ENCODE peak calls at places on chromosomes 16 and 17, in five cellular contexts. One of them, this sample, is unnamed.

GRCh38 chr17:4672726-4673125 is 31.2 kb downstream of the PELP1 start:
- DNase-seq in activated T-helper 1 cell treated with anti-CD3 and anti-CD28 coated beads, Interleukin-12 subunit alpha, Interleukin-12 subunit beta, Interleukin-2, Interleukin-4 antibody, amounts not matched to agents 30 ng/mL and 10 ng/mL and 1 ng/mL, durations not matched to agents 14 hours and 24 hours and 36 hours: no peak
- DNase-seq in stimulated activated naive CD8-positive, alpha-beta T cell treated with anti-CD3 and anti-CD28 coated beads, Interleukin-15, Interleukin-2, amounts not matched to agents 100 U/mL and 50 U/mL, for 24 hours: no peak
- DNase-seq in endothelial cell of umbilical vein: no peak
- DNase-seq in RPMI7951: no peak
- DNase-seq in this sample: no peak

GRCh38 chr17:32673964-32674363 is 187.2 kb downstream of the CDK5R1 start:
- DNase-seq in stimulated activated naive CD8-positive, alpha-beta T cell treated with anti-CD3 and anti-CD28 coated beads, Interleukin-15, Interleukin-2, amounts not matched to agents 100 U/mL and 50 U/mL, for 24 hours: no peak
- DNase-seq in activated T-helper 1 cell treated with anti-CD3 and anti-CD28 coated beads, Interleukin-12 subunit alpha, Interleukin-12 subunit beta, Interleukin-2, Interleukin-4 antibody, amounts not matched to agents 30 ng/mL and 10 ng/mL and 1 ng/mL, durations not matched to agents 14 hours and 24 hours and 36 hours: no peak
- DNase-seq in RPMI7951: no peak
- DNase-seq in endothelial cell of umbilical vein: no peak
- DNase-seq in this sample: peak; percentile 39

GRCh38 chr17:37493249-37494027 is 3.7 kb downstream of the DUSP14 start:
- DNase-seq in activated T-helper 1 cell treated with anti-CD3 and anti-CD28 coated beads, Interleukin-12 subunit alpha, Interleukin-12 subunit beta, Interleukin-2, Interleukin-4 antibody, amounts not matched to agents 30 ng/mL and 10 ng/mL and 1 ng/mL, durations not matched to agents 14 hours and 24 hours and 36 hours: no peak
- DNase-seq in endothelial cell of umbilical vein: no peak
- DNase-seq in RPMI7951: peak; percentile 65
- DNase-seq in stimulated activated naive CD8-positive, alpha-beta T cell treated with anti-CD3 and anti-CD28 coated beads, Interleukin-15, Interleukin-2, amounts not matched to agents 100 U/mL and 50 U/mL, for 24 hours: no peak
- DNase-seq in this sample: no peak

GRCh38 chr17:46979023-46979870 is at the start of gene RPRML:
- DNase-seq in RPMI7951: peak; percentile 9
- DNase-seq in activated T-helper 1 cell treated with anti-CD3 and anti-CD28 coated beads, Interleukin-12 subunit alpha, Interleukin-12 subunit beta, Interleukin-2, Interleukin-4 antibody, amounts not matched to agents 30 ng/mL and 10 ng/mL and 1 ng/mL, durations not matched to agents 14 hours and 24 hours and 36 hours: peak; percentile 5
- DNase-seq in stimulated activated naive CD8-positive, alpha-beta T cell treated with anti-CD3 and anti-CD28 coated beads, Interleukin-15, Interleukin-2, amounts not matched to agents 100 U/mL and 50 U/mL, for 24 hours: peak; percentile 55
- DNase-seq in endothelial cell of umbilical vein: peak; percentile 44
- DNase-seq in this sample: peak; percentile 43

GRCh38 chr17:29771561-29771960 is 148.8 kb upstream of the CORO6 start:
- DNase-seq in activated T-helper 1 cell treated with anti-CD3 and anti-CD28 coated beads, Interleukin-12 subunit alpha, Interleukin-12 subunit beta, Interleukin-2, Interleukin-4 antibody, amounts not matched to agents 30 ng/mL and 10 ng/mL and 1 ng/mL, durations not matched to agents 14 hours and 24 hours and 36 hours: no peak
- DNase-seq in stimulated activated naive CD8-positive, alpha-beta T cell treated with anti-CD3 and anti-CD28 coated beads, Interleukin-15, Interleukin-2, amounts not matched to agents 100 U/mL and 50 U/mL, for 24 hours: no peak
- DNase-seq in RPMI7951: no peak
- DNase-seq in endothelial cell of umbilical vein: no peak
- DNase-seq in this sample: no peak

GRCh38 chr17:77352441-77352840 is 211.7 kb downstream of the SEC14L1 start:
- DNase-seq in RPMI7951: no peak
- DNase-seq in activated T-helper 1 cell treated with anti-CD3 and anti-CD28 coated beads, Interleukin-12 subunit alpha, Interleukin-12 subunit beta, Interleukin-2, Interleukin-4 antibody, amounts not matched to agents 30 ng/mL and 10 ng/mL and 1 ng/mL, durations not matched to agents 14 hours and 24 hours and 36 hours: no peak
- DNase-seq in endothelial cell of umbilical vein: no peak
- DNase-seq in stimulated activated naive CD8-positive, alpha-beta T cell treated with anti-CD3 and anti-CD28 coated beads, Interleukin-15, Interleukin-2, amounts not matched to agents 100 U/mL and 50 U/mL, for 24 hours: peak; percentile 1
- DNase-seq in this sample: no peak

GRCh38 chr17:79808763-79809529 is 12.1 kb upstream of the CBX8 start:
- DNase-seq in stimulated activated naive CD8-positive, alpha-beta T cell treated with anti-CD3 and anti-CD28 coated beads, Interleukin-15, Interleukin-2, amounts not matched to agents 100 U/mL and 50 U/mL, for 24 hours: no peak
- DNase-seq in activated T-helper 1 cell treated with anti-CD3 and anti-CD28 coated beads, Interleukin-12 subunit alpha, Interleukin-12 subunit beta, Interleukin-2, Interleukin-4 antibody, amounts not matched to agents 30 ng/mL and 10 ng/mL and 1 ng/mL, durations not matched to agents 14 hours and 24 hours and 36 hours: no peak
- DNase-seq in RPMI7951: no peak
- DNase-seq in endothelial cell of umbilical vein: no peak
- DNase-seq in this sample: peak; percentile 58

GRCh38 chr17:10022416-10022815 is 117.3 kb upstream of the RCVRN start:
- DNase-seq in activated T-helper 1 cell treated with anti-CD3 and anti-CD28 coated beads, Interleukin-12 subunit alpha, Interleukin-12 subunit beta, Interleukin-2, Interleukin-4 antibody, amounts not matched to agents 30 ng/mL and 10 ng/mL and 1 ng/mL, durations not matched to agents 14 hours and 24 hours and 36 hours: no peak
- DNase-seq in endothelial cell of umbilical vein: no peak
- DNase-seq in stimulated activated naive CD8-positive, alpha-beta T cell treated with anti-CD3 and anti-CD28 coated beads, Interleukin-15, Interleukin-2, amounts not matched to agents 100 U/mL and 50 U/mL, for 24 hours: no peak
- DNase-seq in RPMI7951: peak; percentile 87
- DNase-seq in this sample: no peak

GRCh38 chr17:12627177-12627629 is 38.5 kb upstream of the MYOCD start:
- DNase-seq in stimulated activated naive CD8-positive, alpha-beta T cell treated with anti-CD3 and anti-CD28 coated beads, Interleukin-15, Interleukin-2, amounts not matched to agents 100 U/mL and 50 U/mL, for 24 hours: no peak
- DNase-seq in RPMI7951: peak; percentile 78
- DNase-seq in endothelial cell of umbilical vein: no peak
- DNase-seq in activated T-helper 1 cell treated with anti-CD3 and anti-CD28 coated beads, Interleukin-12 subunit alpha, Interleukin-12 subunit beta, Interleukin-2, Interleukin-4 antibody, amounts not matched to agents 30 ng/mL and 10 ng/mL and 1 ng/mL, durations not matched to agents 14 hours and 24 hours and 36 hours: no peak
- DNase-seq in this sample: no peak

GRCh38 chr16:89723279-89724250 is 2.2 kb downstream of the ZNF276 start:
- DNase-seq in endothelial cell of umbilical vein: peak; percentile 23
- DNase-seq in RPMI7951: peak; percentile 37
- DNase-seq in stimulated activated naive CD8-positive, alpha-beta T cell treated with anti-CD3 and anti-CD28 coated beads, Interleukin-15, Interleukin-2, amounts not matched to agents 100 U/mL and 50 U/mL, for 24 hours: peak; percentile 74
- DNase-seq in activated T-helper 1 cell treated with anti-CD3 and anti-CD28 coated beads, Interleukin-12 subunit alpha, Interleukin-12 subunit beta, Interleukin-2, Interleukin-4 antibody, amounts not matched to agents 30 ng/mL and 10 ng/mL and 1 ng/mL, durations not matched to agents 14 hours and 24 hours and 36 hours: peak; percentile 81
- DNase-seq in this sample: peak; percentile 43

GRCh38 chr16:19822534-19822933 is 62.1 kb downstream of the GPRC5B start:
- DNase-seq in RPMI7951: no peak
- DNase-seq in endothelial cell of umbilical vein: no peak
- DNase-seq in stimulated activated naive CD8-positive, alpha-beta T cell treated with anti-CD3 and anti-CD28 coated beads, Interleukin-15, Interleukin-2, amounts not matched to agents 100 U/mL and 50 U/mL, for 24 hours: no peak
- DNase-seq in activated T-helper 1 cell treated with anti-CD3 and anti-CD28 coated beads, Interleukin-12 subunit alpha, Interleukin-12 subunit beta, Interleukin-2, Interleukin-4 antibody, amounts not matched to agents 30 ng/mL and 10 ng/mL and 1 ng/mL, durations not matched to agents 14 hours and 24 hours and 36 hours: no peak
- DNase-seq in this sample: no peak

GRCh38 chr17:81371910-81372760 is 23.1 kb upstream of the BAHCC1 start:
- DNase-seq in RPMI7951: no peak
- DNase-seq in stimulated activated naive CD8-positive, alpha-beta T cell treated with anti-CD3 and anti-CD28 coated beads, Interleukin-15, Interleukin-2, amounts not matched to agents 100 U/mL and 50 U/mL, for 24 hours: no peak
- DNase-seq in endothelial cell of umbilical vein: peak; percentile 31
- DNase-seq in activated T-helper 1 cell treated with anti-CD3 and anti-CD28 coated beads, Interleukin-12 subunit alpha, Interleukin-12 subunit beta, Interleukin-2, Interleukin-4 antibody, amounts not matched to agents 30 ng/mL and 10 ng/mL and 1 ng/mL, durations not matched to agents 14 hours and 24 hours and 36 hours: no peak
- DNase-seq in this sample: peak; percentile 74

GRCh38 chr17:27157297-27157696 is 136.6 kb upstream of the WSB1 start:
- DNase-seq in stimulated activated naive CD8-positive, alpha-beta T cell treated with anti-CD3 and anti-CD28 coated beads, Interleukin-15, Interleukin-2, amounts not matched to agents 100 U/mL and 50 U/mL, for 24 hours: no peak
- DNase-seq in activated T-helper 1 cell treated with anti-CD3 and anti-CD28 coated beads, Interleukin-12 subunit alpha, Interleukin-12 subunit beta, Interleukin-2, Interleukin-4 antibody, amounts not matched to agents 30 ng/mL and 10 ng/mL and 1 ng/mL, durations not matched to agents 14 hours and 24 hours and 36 hours: no peak
- DNase-seq in RPMI7951: no peak
- DNase-seq in endothelial cell of umbilical vein: no peak
- DNase-seq in this sample: no peak

GRCh38 chr17:33126086-33126485 is 134.4 kb downstream of the SPACA3 start:
- DNase-seq in activated T-helper 1 cell treated with anti-CD3 and anti-CD28 coated beads, Interleukin-12 subunit alpha, Interleukin-12 subunit beta, Interleukin-2, Interleukin-4 antibody, amounts not matched to agents 30 ng/mL and 10 ng/mL and 1 ng/mL, durations not matched to agents 14 hours and 24 hours and 36 hours: no peak
- DNase-seq in endothelial cell of umbilical vein: no peak
- DNase-seq in stimulated activated naive CD8-positive, alpha-beta T cell treated with anti-CD3 and anti-CD28 coated beads, Interleukin-15, Interleukin-2, amounts not matched to agents 100 U/mL and 50 U/mL, for 24 hours: no peak
- DNase-seq in RPMI7951: no peak
- DNase-seq in this sample: no peak

GRCh38 chr17:69447726-69448125 is 33.2 kb downstream of the MAP2K6 start:
- DNase-seq in activated T-helper 1 cell treated with anti-CD3 and anti-CD28 coated beads, Interleukin-12 subunit alpha, Interleukin-12 subunit beta, Interleukin-2, Interleukin-4 antibody, amounts not matched to agents 30 ng/mL and 10 ng/mL and 1 ng/mL, durations not matched to agents 14 hours and 24 hours and 36 hours: no peak
- DNase-seq in RPMI7951: no peak
- DNase-seq in endothelial cell of umbilical vein: no peak
- DNase-seq in stimulated activated naive CD8-positive, alpha-beta T cell treated with anti-CD3 and anti-CD28 coated beads, Interleukin-15, Interleukin-2, amounts not matched to agents 100 U/mL and 50 U/mL, for 24 hours: no peak
- DNase-seq in this sample: no peak

GRCh38 chr17:27353469-27354050 is 59.6 kb downstream of the WSB1 start:
- DNase-seq in stimulated activated naive CD8-positive, alpha-beta T cell treated with anti-CD3 and anti-CD28 coated beads, Interleukin-15, Interleukin-2, amounts not matched to agents 100 U/mL and 50 U/mL, for 24 hours: peak; percentile 92
- DNase-seq in endothelial cell of umbilical vein: peak; percentile 97
- DNase-seq in activated T-helper 1 cell treated with anti-CD3 and anti-CD28 coated beads, Interleukin-12 subunit alpha, Interleukin-12 subunit beta, Interleukin-2, Interleukin-4 antibody, amounts not matched to agents 30 ng/mL and 10 ng/mL and 1 ng/mL, durations not matched to agents 14 hours and 24 hours and 36 hours: peak; percentile 86
- DNase-seq in RPMI7951: peak; percentile 92
- DNase-seq in this sample: peak; percentile 99

GRCh38 chr16:28317040-28317880 is 24.9 kb downstream of the SBK1 start:
- DNase-seq in endothelial cell of umbilical vein: peak; percentile 44
- DNase-seq in stimulated activated naive CD8-positive, alpha-beta T cell treated with anti-CD3 and anti-CD28 coated beads, Interleukin-15, Interleukin-2, amounts not matched to agents 100 U/mL and 50 U/mL, for 24 hours: peak; percentile 85
- DNase-seq in RPMI7951: peak; percentile 41
- DNase-seq in activated T-helper 1 cell treated with anti-CD3 and anti-CD28 coated beads, Interleukin-12 subunit alpha, Interleukin-12 subunit beta, Interleukin-2, Interleukin-4 antibody, amounts not matched to agents 30 ng/mL and 10 ng/mL and 1 ng/mL, durations not matched to agents 14 hours and 24 hours and 36 hours: peak; percentile 50
- DNase-seq in this sample: peak; percentile 68

GRCh38 chr17:61583242-61583641 is 7.8 kb downstream of the NACA2 start:
- DNase-seq in activated T-helper 1 cell treated with anti-CD3 and anti-CD28 coated beads, Interleukin-12 subunit alpha, Interleukin-12 subunit beta, Interleukin-2, Interleukin-4 antibody, amounts not matched to agents 30 ng/mL and 10 ng/mL and 1 ng/mL, durations not matched to agents 14 hours and 24 hours and 36 hours: no peak
- DNase-seq in RPMI7951: peak; percentile 67
- DNase-seq in stimulated activated naive CD8-positive, alpha-beta T cell treated with anti-CD3 and anti-CD28 coated beads, Interleukin-15, Interleukin-2, amounts not matched to agents 100 U/mL and 50 U/mL, for 24 hours: no peak
- DNase-seq in endothelial cell of umbilical vein: peak; percentile 36
- DNase-seq in this sample: peak; percentile 62

GRCh38 chr16:52466998-52467397 is 79.9 kb downstream of the TOX3 start:
- DNase-seq in activated T-helper 1 cell treated with anti-CD3 and anti-CD28 coated beads, Interleukin-12 subunit alpha, Interleukin-12 subunit beta, Interleukin-2, Interleukin-4 antibody, amounts not matched to agents 30 ng/mL and 10 ng/mL and 1 ng/mL, durations not matched to agents 14 hours and 24 hours and 36 hours: no peak
- DNase-seq in stimulated activated naive CD8-positive, alpha-beta T cell treated with anti-CD3 and anti-CD28 coated beads, Interleukin-15, Interleukin-2, amounts not matched to agents 100 U/mL and 50 U/mL, for 24 hours: no peak
- DNase-seq in endothelial cell of umbilical vein: no peak
- DNase-seq in RPMI7951: no peak
- DNase-seq in this sample: no peak

GRCh38 chr17:2852211-2852610 is 56.0 kb downstream of the RAP1GAP2 start:
- DNase-seq in endothelial cell of umbilical vein: no peak
- DNase-seq in RPMI7951: no peak
- DNase-seq in activated T-helper 1 cell treated with anti-CD3 and anti-CD28 coated beads, Interleukin-12 subunit alpha, Interleukin-12 subunit beta, Interleukin-2, Interleukin-4 antibody, amounts not matched to agents 30 ng/mL and 10 ng/mL and 1 ng/mL, durations not matched to agents 14 hours and 24 hours and 36 hours: no peak
- DNase-seq in stimulated activated naive CD8-positive, alpha-beta T cell treated with anti-CD3 and anti-CD28 coated beads, Interleukin-15, Interleukin-2, amounts not matched to agents 100 U/mL and 50 U/mL, for 24 hours: no peak
- DNase-seq in this sample: no peak

GRCh38 chr17:1159781-1160180 is 20.0 kb downstream of the ABR start:
- DNase-seq in stimulated activated naive CD8-positive, alpha-beta T cell treated with anti-CD3 and anti-CD28 coated beads, Interleukin-15, Interleukin-2, amounts not matched to agents 100 U/mL and 50 U/mL, for 24 hours: no peak
- DNase-seq in activated T-helper 1 cell treated with anti-CD3 and anti-CD28 coated beads, Interleukin-12 subunit alpha, Interleukin-12 subunit beta, Interleukin-2, Interleukin-4 antibody, amounts not matched to agents 30 ng/mL and 10 ng/mL and 1 ng/mL, durations not matched to agents 14 hours and 24 hours and 36 hours: no peak
- DNase-seq in RPMI7951: no peak
- DNase-seq in endothelial cell of umbilical vein: no peak
- DNase-seq in this sample: no peak

GRCh38 chr16:85465328-85466307 is 147.5 kb upstream of the GSE1 start:
- DNase-seq in stimulated activated naive CD8-positive, alpha-beta T cell treated with anti-CD3 and anti-CD28 coated beads, Interleukin-15, Interleukin-2, amounts not matched to agents 100 U/mL and 50 U/mL, for 24 hours: no peak
- DNase-seq in endothelial cell of umbilical vein: no peak
- DNase-seq in RPMI7951: peak; percentile 19
- DNase-seq in activated T-helper 1 cell treated with anti-CD3 and anti-CD28 coated beads, Interleukin-12 subunit alpha, Interleukin-12 subunit beta, Interleukin-2, Interleukin-4 antibody, amounts not matched to agents 30 ng/mL and 10 ng/mL and 1 ng/mL, durations not matched to agents 14 hours and 24 hours and 36 hours: no peak
- DNase-seq in this sample: no peak

GRCh38 chr17:2697611-2698162 is 13.9 kb downstream of the CLUH start:
- DNase-seq in endothelial cell of umbilical vein: no peak
- DNase-seq in activated T-helper 1 cell treated with anti-CD3 and anti-CD28 coated beads, Interleukin-12 subunit alpha, Interleukin-12 subunit beta, Interleukin-2, Interleukin-4 antibody, amounts not matched to agents 30 ng/mL and 10 ng/mL and 1 ng/mL, durations not matched to agents 14 hours and 24 hours and 36 hours: no peak
- DNase-seq in stimulated activated naive CD8-positive, alpha-beta T cell treated with anti-CD3 and anti-CD28 coated beads, Interleukin-15, Interleukin-2, amounts not matched to agents 100 U/mL and 50 U/mL, for 24 hours: peak; percentile 1
- DNase-seq in RPMI7951: no peak
- DNase-seq in this sample: no peak

GRCh38 chr17:17514993-17515920 is 19.1 kb upstream of the RASD1 start:
- DNase-seq in activated T-helper 1 cell treated with anti-CD3 and anti-CD28 coated beads, Interleukin-12 subunit alpha, Interleukin-12 subunit beta, Interleukin-2, Interleukin-4 antibody, amounts not matched to agents 30 ng/mL and 10 ng/mL and 1 ng/mL, durations not matched to agents 14 hours and 24 hours and 36 hours: no peak
- DNase-seq in stimulated activated naive CD8-positive, alpha-beta T cell treated with anti-CD3 and anti-CD28 coated beads, Interleukin-15, Interleukin-2, amounts not matched to agents 100 U/mL and 50 U/mL, for 24 hours: no peak
- DNase-seq in RPMI7951: peak; percentile 79
- DNase-seq in endothelial cell of umbilical vein: no peak
- DNase-seq in this sample: no peak

GRCh38 chr17:40415390-40415789 is 2.3 kb downstream of the TOP2A start:
- DNase-seq in stimulated activated naive CD8-positive, alpha-beta T cell treated with anti-CD3 and anti-CD28 coated beads, Interleukin-15, Interleukin-2, amounts not matched to agents 100 U/mL and 50 U/mL, for 24 hours: no peak
- DNase-seq in activated T-helper 1 cell treated with anti-CD3 and anti-CD28 coated beads, Interleukin-12 subunit alpha, Interleukin-12 subunit beta, Interleukin-2, Interleukin-4 antibody, amounts not matched to agents 30 ng/mL and 10 ng/mL and 1 ng/mL, durations not matched to agents 14 hours and 24 hours and 36 hours: no peak
- DNase-seq in RPMI7951: peak; percentile 45
- DNase-seq in endothelial cell of umbilical vein: peak; percentile 47
- DNase-seq in this sample: peak; percentile 69

GRCh38 chr17:41781404-41782110 is 5.0 kb downstream of the JUP start:
- DNase-seq in stimulated activated naive CD8-positive, alpha-beta T cell treated with anti-CD3 and anti-CD28 coated beads, Interleukin-15, Interleukin-2, amounts not matched to agents 100 U/mL and 50 U/mL, for 24 hours: no peak
- DNase-seq in RPMI7951: no peak
- DNase-seq in activated T-helper 1 cell treated with anti-CD3 and anti-CD28 coated beads, Interleukin-12 subunit alpha, Interleukin-12 subunit beta, Interleukin-2, Interleukin-4 antibody, amounts not matched to agents 30 ng/mL and 10 ng/mL and 1 ng/mL, durations not matched to agents 14 hours and 24 hours and 36 hours: no peak
- DNase-seq in endothelial cell of umbilical vein: no peak
- DNase-seq in this sample: no peak

GRCh38 chr17:8835106-8835505 is 32.4 kb downstream of the PIK3R6 start:
- DNase-seq in stimulated activated naive CD8-positive, alpha-beta T cell treated with anti-CD3 and anti-CD28 coated beads, Interleukin-15, Interleukin-2, amounts not matched to agents 100 U/mL and 50 U/mL, for 24 hours: no peak
- DNase-seq in activated T-helper 1 cell treated with anti-CD3 and anti-CD28 coated beads, Interleukin-12 subunit alpha, Interleukin-12 subunit beta, Interleukin-2, Interleukin-4 antibody, amounts not matched to agents 30 ng/mL and 10 ng/mL and 1 ng/mL, durations not matched to agents 14 hours and 24 hours and 36 hours: no peak
- DNase-seq in RPMI7951: no peak
- DNase-seq in endothelial cell of umbilical vein: no peak
- DNase-seq in this sample: no peak

GRCh38 chr16:66603537-66604375 is 748 bp upstream of the CMTM3 start:
- DNase-seq in endothelial cell of umbilical vein: peak; percentile 61
- DNase-seq in RPMI7951: peak; percentile 81
- DNase-seq in activated T-helper 1 cell treated with anti-CD3 and anti-CD28 coated beads, Interleukin-12 subunit alpha, Interleukin-12 subunit beta, Interleukin-2, Interleukin-4 antibody, amounts not matched to agents 30 ng/mL and 10 ng/mL and 1 ng/mL, durations not matched to agents 14 hours and 24 hours and 36 hours: peak; percentile 72
- DNase-seq in stimulated activated naive CD8-positive, alpha-beta T cell treated with anti-CD3 and anti-CD28 coated beads, Interleukin-15, Interleukin-2, amounts not matched to agents 100 U/mL and 50 U/mL, for 24 hours: peak; percentile 65
- DNase-seq in this sample: peak; percentile 63

GRCh38 chr16:85413713-85414663 is 199.1 kb upstream of the GSE1 start:
- DNase-seq in RPMI7951: no peak
- DNase-seq in stimulated activated naive CD8-positive, alpha-beta T cell treated with anti-CD3 and anti-CD28 coated beads, Interleukin-15, Interleukin-2, amounts not matched to agents 100 U/mL and 50 U/mL, for 24 hours: no peak
- DNase-seq in activated T-helper 1 cell treated with anti-CD3 and anti-CD28 coated beads, Interleukin-12 subunit alpha, Interleukin-12 subunit beta, Interleukin-2, Interleukin-4 antibody, amounts not matched to agents 30 ng/mL and 10 ng/mL and 1 ng/mL, durations not matched to agents 14 hours and 24 hours and 36 hours: no peak
- DNase-seq in endothelial cell of umbilical vein: no peak
- DNase-seq in this sample: no peak

GRCh38 chr16:46688101-46688656 is 799 bp downstream of the VPS35 start:
- DNase-seq in endothelial cell of umbilical vein: peak; percentile 48
- DNase-seq in activated T-helper 1 cell treated with anti-CD3 and anti-CD28 coated beads, Interleukin-12 subunit alpha, Interleukin-12 subunit beta, Interleukin-2, Interleukin-4 antibody, amounts not matched to agents 30 ng/mL and 10 ng/mL and 1 ng/mL, durations not matched to agents 14 hours and 24 hours and 36 hours: no peak
- DNase-seq in RPMI7951: no peak
- DNase-seq in stimulated activated naive CD8-positive, alpha-beta T cell treated with anti-CD3 and anti-CD28 coated beads, Interleukin-15, Interleukin-2, amounts not matched to agents 100 U/mL and 50 U/mL, for 24 hours: no peak
- DNase-seq in this sample: no peak

GRCh38 chr16:34050787-34051320 is 591.4 kb downstream of the TP53TG3F start:
- DNase-seq in endothelial cell of umbilical vein: no peak
- DNase-seq in stimulated activated naive CD8-positive, alpha-beta T cell treated with anti-CD3 and anti-CD28 coated beads, Interleukin-15, Interleukin-2, amounts not matched to agents 100 U/mL and 50 U/mL, for 24 hours: no peak
- DNase-seq in activated T-helper 1 cell treated with anti-CD3 and anti-CD28 coated beads, Interleukin-12 subunit alpha, Interleukin-12 subunit beta, Interleukin-2, Interleukin-4 antibody, amounts not matched to agents 30 ng/mL and 10 ng/mL and 1 ng/mL, durations not matched to agents 14 hours and 24 hours and 36 hours: no peak
- DNase-seq in RPMI7951: no peak
- DNase-seq in this sample: no peak

GRCh38 chr17:40121191-40121885 is 433 bp upstream of the MSL1 start:
- DNase-seq in stimulated activated naive CD8-positive, alpha-beta T cell treated with anti-CD3 and anti-CD28 coated beads, Interleukin-15, Interleukin-2, amounts not matched to agents 100 U/mL and 50 U/mL, for 24 hours: peak; percentile 56
- DNase-seq in endothelial cell of umbilical vein: peak; percentile 67
- DNase-seq in RPMI7951: peak; percentile 67
- DNase-seq in activated T-helper 1 cell treated with anti-CD3 and anti-CD28 coated beads, Interleukin-12 subunit alpha, Interleukin-12 subunit beta, Interleukin-2, Interleukin-4 antibody, amounts not matched to agents 30 ng/mL and 10 ng/mL and 1 ng/mL, durations not matched to agents 14 hours and 24 hours and 36 hours: no peak
- DNase-seq in this sample: peak; percentile 58